ENCODE peak calls at places on chromosomes 16 and 17, in six cellular contexts. W, V, E, L, X and P are unnamed samples.

GRCh38 chr16:67926181-67926742 is 5.4 kb downstream of the CTRL start:
- DNase-seq in W (peak), V (no peak), E (peak), L (no peak), X (no peak), P (no peak)

GRCh38 chr17:77253611-77254051 is 112.9 kb downstream of the SEC14L1 start:
- DNase-seq in W (no peak), V (no peak), E (no peak), L (no peak), X (no peak), P (no peak)

GRCh38 chr16:89395150-89396142 is 94.9 kb downstream of the ANKRD11 start:
- DNase-seq in W (no peak), V (no peak), E (peak), L (peak), X (no peak), P (peak)

GRCh38 chr17:18951941-18952842 is at the start of gene SLC5A10:
- DNase-seq in W (no peak), V (no peak), E (no peak), L (no peak), X (no peak), P (no peak)

GRCh38 chr16:75113541-75114121 is 2.9 kb downstream of the LDHD start:
- DNase-seq in W (no peak), V (no peak), E (no peak), L (no peak), X (no peak), P (no peak)

GRCh38 chr17:4969551-4970231 is 2.1 kb upstream of the SPAG7 start:
- DNase-seq in W (no peak), V (no peak), E (no peak), L (no peak), X (peak), P (no peak)

GRCh38 chr17:77778636-77779524 is 179.6 kb upstream of the TNRC6C start:
- DNase-seq in W (no peak), V (no peak), E (peak), L (peak), X (no peak), P (no peak)

GRCh38 chr17:56785396-56785795 is 48.3 kb downstream of the C17orf67 start:
- DNase-seq in W (no peak), V (no peak), E (no peak), L (no peak), X (no peak), P (no peak)

GRCh38 chr16:49623501-49624266 is 232.2 kb downstream of the ZNF423 start:
- DNase-seq in W (no peak), V (no peak), E (no peak), L (no peak), X (no peak), P (no peak)

GRCh38 chr17:57926723-57927047 is 28.5 kb downstream of the CUEDC1 start:
- DNase-seq in W (no peak), V (no peak), E (no peak), L (no peak), X (no peak), P (no peak)

GRCh38 chr17:79280822-79281572 is 206.4 kb downstream of the ENGASE start:
- DNase-seq in W (no peak), V (no peak), E (no peak), L (no peak), X (no peak), P (no peak)

GRCh38 chr16:2520784-2521577 is 810 bp downstream of the AMDHD2 start:
- DNase-seq in W (peak), V (peak), E (no peak), L (peak), X (no peak), P (no peak)

GRCh38 chr17:61784510-61784909 is 78.8 kb downstream of the BRIP1 start:
- DNase-seq in W (peak), V (no peak), E (no peak), L (no peak), X (no peak), P (no peak)

GRCh38 chr17:59038734-59039133 is 67.9 kb downstream of the TRIM37 start:
- DNase-seq in W (no peak), V (no peak), E (no peak), L (no peak), X (no peak), P (no peak)

GRCh38 chr17:66540131-66540781 is 237.8 kb downstream of the PRKCA start:
- DNase-seq in W (no peak), V (no peak), E (peak), L (peak), X (no peak), P (peak)

GRCh38 chr17:35345445-35345925 is 27.9 kb downstream of the SLFN11 start:
- DNase-seq in W (no peak), V (no peak), E (no peak), L (no peak), X (no peak), P (no peak)

GRCh38 chr17:78127240-78127887 is 1.2 kb downstream of the TMC6 start:
- DNase-seq in W (peak), V (peak), E (peak), L (peak), X (no peak), P (peak)

GRCh38 chr17:12395733-12396354 is 269.8 kb upstream of the MYOCD start:
- DNase-seq in W (peak), V (no peak), E (no peak), L (no peak), X (no peak), P (no peak)

GRCh38 chr16:31131841-31132271 is 3.7 kb downstream of the PRSS8 start:
- DNase-seq in W (no peak), V (no peak), E (no peak), L (no peak), X (no peak), P (no peak)

GRCh38 chr16:25171390-25171789 is 45.4 kb upstream of the AQP8 start:
- DNase-seq in W (no peak), V (no peak), E (no peak), L (no peak), X (no peak), P (no peak)

GRCh38 chr17:9150407-9151090 is 129.2 kb downstream of the NTN1 start:
- DNase-seq in W (no peak), V (no peak), E (no peak), L (no peak), X (no peak), P (peak)

GRCh38 chr16:31477220-31478216 is 5.4 kb upstream of the SLC5A2 start:
- DNase-seq in W (peak), V (no peak), E (no peak), L (no peak), X (no peak), P (no peak)

GRCh38 chr17:49404906-49405305 is 9.8 kb downstream of the PHB1 start:
- DNase-seq in W (no peak), V (no peak), E (no peak), L (no peak), X (no peak), P (no peak)

GRCh38 chr16:30091474-30092372 is at the start of gene TBX6:
- DNase-seq in W (peak), V (peak), E (peak), L (peak), X (peak), P (peak)

GRCh38 chr16:425082-425718 is at the start of gene RAB11FIP3:
- DNase-seq in W (peak), V (peak), E (peak), L (peak), X (peak), P (peak)

GRCh38 chr17:57584050-57584551 is 161.0 kb downstream of the CCDC182 start:
- DNase-seq in W (no peak), V (no peak), E (no peak), L (no peak), X (no peak), P (no peak)

GRCh38 chr16:83994087-83994486 is 26.0 kb downstream of the NECAB2 start:
- DNase-seq in W (no peak), V (no peak), E (no peak), L (no peak), X (no peak), P (peak)

GRCh38 chr16:52251495-52251894 is 295.4 kb downstream of the TOX3 start:
- DNase-seq in W (no peak), V (no peak), E (no peak), L (no peak), X (no peak), P (no peak)